ENCODE peak calls at places on chromosome 17, in seven cellular contexts. A, V, E, L, M, R and I are unnamed samples.

GRCh38 chr17:19787733-19788357 is 39.7 kb upstream of the ALDH3A1 start:
- DNase-seq in A (no peak), V (peak), E (no peak), L (peak), M (no peak), R (no peak), I (no peak)

GRCh38 chr17:70968302-70968701 is 799.0 kb downstream of the KCNJ2 start:
- DNase-seq in A (no peak), V (no peak), E (no peak), L (no peak), M (no peak), R (no peak), I (no peak)

GRCh38 chr17:50640701-50641338 is 6.1 kb downstream of the ABCC3 start:
- DNase-seq in A (no peak), V (no peak), E (no peak), L (no peak), M (no peak), R (no peak), I (no peak)

GRCh38 chr17:65664296-65664695 is 102.8 kb upstream of the AXIN2 start:
- DNase-seq in A (no peak), V (no peak), E (no peak), L (no peak), M (no peak), R (no peak), I (no peak)

GRCh38 chr17:73430848-73431247 is 119.0 kb upstream of the CDC42EP4 start:
- DNase-seq in A (no peak), V (no peak), E (no peak), L (peak), M (no peak), R (no peak), I (no peak)

GRCh38 chr17:82935944-82936767 is 96.3 kb upstream of the ZNF750 start:
- DNase-seq in A (no peak), V (no peak), E (peak), L (no peak), M (peak), R (no peak), I (no peak)

GRCh38 chr17:82019905-82020873 is 2.5 kb downstream of the CENPX start:
- DNase-seq in A (no peak), V (no peak), E (peak), L (peak), M (peak), R (peak), I (no peak)

GRCh38 chr17:22090263-22090935 is 398.1 kb downstream of the KCNJ18 start:
- DNase-seq in A (no peak), V (no peak), E (no peak), L (no peak), M (no peak), R (no peak), I (no peak)

GRCh38 chr17:76137026-76137350 is 4.1 kb downstream of the FOXJ1 start:
- DNase-seq in A (no peak), V (no peak), E (no peak), L (no peak), M (no peak), R (no peak), I (no peak)

GRCh38 chr17:64779344-64780095 is 117.4 kb upstream of the SMURF2 start:
- DNase-seq in A (no peak), V (no peak), E (no peak), L (no peak), M (no peak), R (no peak), I (no peak)

GRCh38 chr17:61335105-61335844 is 64.4 kb upstream of the TBX2 start:
- DNase-seq in A (no peak), V (no peak), E (no peak), L (no peak), M (no peak), R (no peak), I (no peak)

GRCh38 chr17:40561294-40561870 is 3.9 kb downstream of the CCR7 start:
- DNase-seq in A (no peak), V (no peak), E (no peak), L (no peak), M (peak), R (no peak), I (no peak)

GRCh38 chr17:4934173-4934979 is 2.3 kb downstream of the GP1BA start:
- DNase-seq in A (no peak), V (peak), E (no peak), L (no peak), M (peak), R (no peak), I (no peak)

GRCh38 chr17:3962217-3963069 is 1.8 kb downstream of the ATP2A3 start:
- DNase-seq in A (no peak), V (no peak), E (no peak), L (no peak), M (no peak), R (peak), I (no peak)

GRCh38 chr17:57186231-57187019 is 69.9 kb upstream of the MSI2 start:
- DNase-seq in A (no peak), V (no peak), E (no peak), L (no peak), M (no peak), R (no peak), I (no peak)

GRCh38 chr17:81057079-81057730 is 22.3 kb downstream of the BAIAP2 start:
- DNase-seq in A (no peak), V (peak), E (peak), L (peak), M (peak), R (no peak), I (no peak)

GRCh38 chr17:34892864-34893263 is 68.4 kb downstream of the CCT6B start:
- DNase-seq in A (no peak), V (no peak), E (no peak), L (peak), M (no peak), R (peak), I (no peak)

GRCh38 chr17:9924735-9925191 is 19.7 kb upstream of the RCVRN start:
- DNase-seq in A (no peak), V (peak), E (peak), L (peak), M (no peak), R (peak), I (no peak)

GRCh38 chr17:19372439-19372838 is 5.9 kb upstream of the MAPK7 start:
- DNase-seq in A (no peak), V (no peak), E (no peak), L (no peak), M (no peak), R (no peak), I (no peak)

GRCh38 chr17:36534117-36534880 is at the start of gene MYO19:
- DNase-seq in A (no peak), V (peak), E (peak), L (peak), M (peak), R (peak), I (no peak)

GRCh38 chr17:30429155-30429554 is 48.1 kb upstream of the GOSR1 start:
- DNase-seq in A (no peak), V (no peak), E (no peak), L (no peak), M (no peak), R (no peak), I (no peak)

GRCh38 chr17:78110363-78111011 is 18.1 kb downstream of the TMC6 start:
- DNase-seq in A (no peak), V (no peak), E (peak), L (no peak), M (no peak), R (no peak), I (no peak)

GRCh38 chr17:5629133-5629532 is 44.8 kb upstream of the NLRP1 start:
- DNase-seq in A (no peak), V (no peak), E (no peak), L (no peak), M (no peak), R (no peak), I (no peak)

GRCh38 chr17:63950940-63951907 is 19.1 kb upstream of the CD79B start:
- DNase-seq in A (no peak), V (peak), E (no peak), L (no peak), M (peak), R (no peak), I (no peak)

GRCh38 chr17:11506635-11507034 is 91.6 kb upstream of the DNAH9 start:
- DNase-seq in A (no peak), V (no peak), E (no peak), L (peak), M (no peak), R (peak), I (no peak)

GRCh38 chr17:30173649-30174048 is 57.0 kb downstream of the NSRP1 start:
- DNase-seq in A (no peak), V (no peak), E (no peak), L (no peak), M (no peak), R (no peak), I (no peak)

GRCh38 chr17:76527430-76528111 is 9.9 kb downstream of the CYGB start:
- DNase-seq in A (no peak), V (peak), E (peak), L (no peak), M (peak), R (peak), I (peak)

GRCh38 chr17:20216154-20216815 is 207.1 kb downstream of the SPECC1 start:
- DNase-seq in A (no peak), V (no peak), E (no peak), L (no peak), M (no peak), R (no peak), I (no peak)

GRCh38 chr17:72560303-72561247 is 439.8 kb downstream of the SOX9 start:
- DNase-seq in A (no peak), V (no peak), E (no peak), L (peak), M (peak), R (peak), I (no peak)

GRCh38 chr17:79981090-79981489 is 54.6 kb downstream of the TBC1D16 start:
- DNase-seq in A (no peak), V (no peak), E (no peak), L (no peak), M (no peak), R (no peak), I (no peak)

GRCh38 chr17:49016775-49017463 is 19.7 kb downstream of the IGF2BP1 start:
- DNase-seq in A (no peak), V (peak), E (no peak), L (peak), M (peak), R (no peak), I (no peak)

GRCh38 chr17:66548158-66548557 is 245.7 kb downstream of the PRKCA start:
- DNase-seq in A (no peak), V (no peak), E (no peak), L (no peak), M (no peak), R (peak), I (no peak)

GRCh38 chr17:78112508-78113471 is 15.8 kb downstream of the TMC6 start:
- DNase-seq in A (peak), V (peak), E (peak), L (peak), M (peak), R (peak), I (no peak)

GRCh38 chr17:59783221-59784016 is 76.0 kb downstream of the VMP1 start:
- DNase-seq in A (no peak), V (peak), E (no peak), L (peak), M (no peak), R (no peak), I (no peak)

GRCh38 chr17:30278032-30278431 is 13.7 kb downstream of the BLMH start:
- DNase-seq in A (no peak), V (no peak), E (peak), L (peak), M (peak), R (peak), I (no peak)

GRCh38 chr17:39000021-39000601 is 32.9 kb upstream of the FBXO47 start:
- DNase-seq in A (no peak), V (no peak), E (no peak), L (no peak), M (no peak), R (no peak), I (no peak)

GRCh38 chr17:38996660-38997337 is 29.6 kb upstream of the FBXO47 start:
- DNase-seq in A (no peak), V (no peak), E (no peak), L (no peak), M (no peak), R (no peak), I (no peak)

GRCh38 chr17:39002991-39003715 is 36.0 kb upstream of the FBXO47 start:
- DNase-seq in A (peak), V (no peak), E (peak), L (peak), M (peak), R (no peak), I (no peak)

GRCh38 chr17:39001703-39002637 is 34.8 kb upstream of the FBXO47 start:
- DNase-seq in A (no peak), V (peak), E (peak), L (peak), M (peak), R (no peak), I (peak)
- TF ChIP-seq CTCF in A (no peak), V (no peak), E (peak), L (no peak), M (no peak), R (no peak), I (no peak)

GRCh38 chr17:28041068-28041843 is 1.2 kb upstream of the NLK start:
- DNase-seq in A (peak), V (peak), E (peak), L (peak), M (peak), R (peak), I (peak)
- H3K27ac ChIP-seq in A (peak), V (peak), E (peak), L (peak), M (peak), R (peak), I (peak)

DNA sequence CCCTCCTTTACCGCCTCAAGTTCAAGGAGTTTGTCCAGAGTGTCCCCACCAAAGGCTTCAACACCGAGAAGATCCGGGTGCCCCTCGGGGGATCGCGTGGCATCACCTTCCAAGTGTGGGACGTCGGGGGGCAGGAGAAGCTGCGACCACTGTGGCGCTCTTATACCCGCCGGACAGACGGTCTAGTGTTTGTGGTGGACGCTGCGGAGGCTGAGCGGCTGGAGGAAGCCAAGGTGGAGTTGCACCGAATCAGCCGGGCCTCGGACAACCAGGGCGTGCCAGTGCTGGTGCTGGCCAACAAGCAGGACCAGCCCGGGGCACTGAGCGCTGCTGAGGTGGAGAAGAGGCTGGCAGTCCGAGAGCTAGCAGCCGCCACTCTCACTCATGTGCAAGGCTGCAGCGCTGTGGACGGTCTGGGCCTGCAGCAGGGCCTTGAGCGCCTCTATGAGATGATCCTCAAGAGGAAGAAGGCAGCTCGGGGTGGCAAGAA is 1.1 kb downstream of the ARL4D start:
- DNase-seq in A (no peak), V (no peak), E (no peak), L (no peak), M (no peak), R (no peak), I (no peak)
- H3K4me3 ChIP-seq in A (no peak), V (peak), E (peak), L (peak), M (peak), R (no peak), I (peak)

DNA sequence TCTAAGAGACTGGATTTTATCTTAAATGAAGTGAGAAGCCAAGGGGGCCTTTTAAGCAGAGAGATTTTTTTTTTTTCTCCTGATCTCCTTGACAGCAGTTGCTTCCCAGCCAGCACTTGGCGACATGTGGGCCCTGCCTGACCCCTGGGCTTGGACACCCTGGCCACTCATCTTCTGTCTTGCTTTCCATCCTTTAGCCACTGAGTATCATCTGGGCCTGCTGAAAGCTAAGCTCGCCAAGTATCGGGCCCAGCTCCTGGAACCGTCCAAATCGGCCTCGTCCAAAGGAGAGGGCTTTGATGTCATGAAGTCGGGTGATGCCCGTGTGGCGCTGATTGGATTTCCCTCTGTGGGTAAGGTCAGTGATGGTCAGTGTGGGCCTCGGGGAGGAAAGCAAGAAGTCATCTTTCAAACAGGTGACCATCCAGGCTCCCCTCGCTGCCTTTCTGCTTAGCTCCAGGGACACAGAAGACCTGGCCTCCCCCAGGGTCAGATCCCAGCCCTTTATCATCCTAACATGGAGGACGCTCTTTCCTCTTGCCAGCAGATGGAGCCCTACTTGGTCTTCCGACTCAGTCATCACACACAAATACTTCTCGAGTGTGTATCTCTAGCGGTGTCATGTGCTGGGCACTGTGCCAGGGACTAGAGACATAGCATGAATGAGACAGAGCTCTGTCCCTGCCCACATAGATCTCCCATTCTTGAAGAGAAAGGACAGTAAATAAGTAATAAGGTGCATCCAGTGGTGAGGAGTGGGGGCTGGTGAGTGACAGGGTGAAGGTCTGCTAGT is 6.1 kb downstream of the DRG2 start:
- DNase-seq in A (no peak), V (peak), E (peak), L (peak), M (no peak), R (peak), I (no peak)
- TF ChIP-seq CTCF in A (no peak), V (peak), E (peak), L (peak), M (no peak), R (peak), I (no peak)

DNA sequence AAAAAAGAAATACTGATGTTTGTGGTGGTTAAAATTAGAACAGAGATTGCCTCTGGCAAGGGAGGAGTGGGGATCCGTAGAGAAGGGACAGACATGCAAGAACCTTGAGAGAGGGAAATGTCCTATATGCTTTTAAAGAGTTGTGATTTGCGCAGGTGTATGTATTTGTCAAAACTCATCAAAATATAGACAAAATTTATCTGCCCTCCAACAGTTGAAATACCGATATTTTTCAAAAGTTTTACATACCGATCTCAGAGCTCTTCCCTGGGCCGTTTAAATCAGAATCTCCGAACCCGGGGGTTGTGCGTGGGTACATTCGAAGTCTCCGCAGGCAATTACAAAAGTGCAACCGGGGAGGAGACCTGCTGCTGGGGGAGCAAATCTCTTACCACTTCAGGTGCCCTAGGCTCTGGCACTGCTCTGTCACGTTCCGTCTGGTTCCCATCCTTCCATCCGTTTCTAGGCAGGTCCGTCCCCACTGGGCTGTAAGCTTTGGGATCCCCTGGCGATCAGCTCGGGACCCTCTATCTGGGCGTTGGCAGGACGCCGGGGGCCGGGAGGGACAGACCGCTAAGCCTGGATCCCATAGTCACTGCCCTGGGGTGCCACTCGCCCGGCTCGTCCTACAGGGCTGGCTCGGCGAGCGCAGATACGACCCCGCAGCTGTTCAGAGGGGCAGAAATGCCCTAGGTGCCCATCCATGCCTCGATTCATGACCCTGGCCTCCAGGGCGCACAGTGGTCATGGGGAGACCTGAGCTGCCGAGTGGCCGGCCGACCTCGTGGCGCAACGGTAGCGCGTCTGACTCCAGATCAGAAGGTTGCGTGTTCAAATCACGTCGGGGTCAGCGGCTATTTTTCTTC is 4.2 kb downstream of the BORCS6 start:
- DNase-seq in A (peak), V (peak), E (peak), L (peak), M (peak), R (peak), I (no peak)
- H3K27ac ChIP-seq in A (peak), V (peak), E (peak), L (peak), M (peak), R (peak), I (peak)

GRCh38 chr17:45770632-45771472 is 13.3 kb upstream of the CRHR1 start:
- DNase-seq in A (no peak), V (no peak), E (no peak), L (no peak), M (no peak), R (no peak), I (no peak)
- H3K4me3 ChIP-seq in A (no peak), V (no peak), E (no peak), L (no peak), M (no peak), R (no peak), I (no peak)

GRCh38 chr17:45247429-45248131 is 14.3 kb downstream of the SPATA32 start:
- DNase-seq in A (peak), V (peak), E (peak), L (peak), M (peak), R (peak), I (peak)

GRCh38 chr17:45246338-45246737 is 15.6 kb downstream of the SPATA32 start:
- DNase-seq in A (no peak), V (no peak), E (no peak), L (no peak), M (no peak), R (no peak), I (no peak)

GRCh38 chr17:45244725-45245656 is 16.9 kb downstream of the SPATA32 start:
- DNase-seq in A (no peak), V (no peak), E (no peak), L (no peak), M (no peak), R (no peak), I (no peak)

GRCh38 chr17:45248132-45248936 is 13.6 kb downstream of the SPATA32 start:
- DNase-seq in A (peak), V (peak), E (no peak), L (no peak), M (peak), R (peak), I (no peak)

GRCh38 chr17:45246861-45247428 is 14.9 kb downstream of the SPATA32 start:
- DNase-seq in A (no peak), V (no peak), E (no peak), L (peak), M (no peak), R (no peak), I (no peak)
- TF ChIP-seq CTCF in A (peak), V (peak), E (peak), L (peak), M (no peak), R (peak), I (peak)